ENCODE peak calls at places on chromosomes 13 and 19, in six cellular contexts. Q is hepatocyte; P is effector memory CD4-positive, alpha-beta T cell; V is GM23248; A is adrenal gland; M is brain microvascular endothelial cell. O is an unnamed sample.
A peak's percentile ranks its signal among the peaks of the same experiment; 100 is the strongest.

GRCh38 chr13:98599502-98600328 is 22.8 kb upstream of the STK24 start:
- DNase-seq in V (peak; percentile 29), A (no peak), P (no peak), M (no peak), Q (no peak), O (no peak)

GRCh38 chr19:30227071-30227621 is 145.0 kb upstream of the ZNF536 start:
- DNase-seq in V (no peak), M (no peak), Q (peak; percentile 27), P (no peak), A (peak; percentile 43), O (no peak)

GRCh38 chr19:45768644-45769053 is 403 bp downstream of the SIX5 start:
- DNase-seq in A (peak; percentile 67), P (peak; percentile 27), V (peak; percentile 81), M (peak; percentile 22), Q (peak; percentile 66), O (no peak)

GRCh38 chr13:41040584-41041334 is 20.6 kb upstream of the WBP4 start:
- DNase-seq in Q (no peak), V (no peak), A (no peak), P (no peak), M (no peak), O (no peak)

GRCh38 chr13:52405767-52406494 is at the start of gene THSD1:
- DNase-seq in M (no peak), V (peak; percentile 73), Q (peak; percentile 45), P (no peak), A (peak; percentile 47), O (no peak)

GRCh38 chr13:39417131-39417530 is 185.9 kb downstream of the LHFPL6 start:
- DNase-seq in P (no peak), V (peak; percentile 22), Q (no peak), M (no peak), A (no peak), O (no peak)

GRCh38 chr13:102344410-102344809 is 57.4 kb downstream of the FGF14 start:
- DNase-seq in M (no peak), P (no peak), V (no peak), A (no peak), Q (no peak), O (no peak)

GRCh38 chr13:51873837-51874236 is 12.1 kb downstream of the CCDC70 start:
- DNase-seq in Q (no peak), A (no peak), M (no peak), P (no peak), V (no peak), O (peak; percentile 80)

GRCh38 chr19:54153731-54154326 is 5.7 kb downstream of the LENG1 start:
- DNase-seq in V (peak; percentile 8), M (no peak), P (no peak), A (peak; percentile 34), Q (no peak), O (no peak)

GRCh38 chr19:821228-821975 is at the start of gene PLPPR3:
- DNase-seq in A (no peak), Q (peak; percentile 44), V (no peak), M (no peak), P (no peak), O (no peak)

GRCh38 chr13:41652735-41653361 is 195.5 kb downstream of the RGCC start:
- DNase-seq in P (peak; percentile 25), V (peak; percentile 80), M (no peak), Q (peak; percentile 62), A (peak; percentile 50), O (peak; percentile 59)

GRCh38 chr13:67223024-67223423 is 7.1 kb downstream of the PCDH9 start:
- DNase-seq in V (peak; percentile 32), A (no peak), Q (no peak), M (no peak), P (no peak), O (no peak)

GRCh38 chr13:29582171-29582570 is 13.3 kb downstream of the SLC7A1 start:
- DNase-seq in Q (no peak), V (peak; percentile 38), A (no peak), P (no peak), M (no peak), O (no peak)

GRCh38 chr19:2477732-2478191 is 1.8 kb downstream of the GADD45B start:
- DNase-seq in P (peak; percentile 35), M (no peak), A (no peak), Q (peak; percentile 29), V (peak; percentile 64), O (no peak)

GRCh38 chr19:1846517-1847205 is 1.6 kb downstream of the REXO1 start:
- DNase-seq in M (no peak), V (no peak), P (no peak), Q (no peak), A (no peak), O (no peak)

GRCh38 chr19:2494447-2495129 is 18.7 kb downstream of the GADD45B start:
- DNase-seq in P (peak; percentile 64), M (peak; percentile 78), A (peak; percentile 84), V (peak; percentile 97), Q (peak; percentile 93), O (no peak)

GRCh38 chr19:8610928-8611284 is 391 bp upstream of the ADAMTS10 start:
- DNase-seq in A (no peak), V (no peak), M (no peak), P (no peak), Q (peak; percentile 44), O (no peak)
- H3K4me3 ChIP-seq in A (no peak overlapping the region), V (peak overlapping the region; percentile 76), M (no peak overlapping the region), P (no peak overlapping the region), Q (peak overlapping the region; percentile 55), O (no peak overlapping the region)

GRCh38 chr13:93234459-93234858 is 7.9 kb downstream of the GPC6 start:
- DNase-seq in V (no peak), A (no peak), Q (no peak), P (no peak), M (no peak), O (no peak)

GRCh38 chr13:93233997-93234416 is 7.4 kb downstream of the GPC6 start:
- DNase-seq in V (no peak), M (no peak), A (no peak), P (no peak), Q (peak; percentile 23), O (no peak)

GRCh38 chr13:93230466-93230865 is 3.9 kb downstream of the GPC6 start:
- DNase-seq in Q (peak; percentile 22), M (no peak), V (peak; percentile 89), P (no peak), A (no peak), O (no peak)

GRCh38 chr13:93235258-93236015 is 8.8 kb downstream of the GPC6 start:
- DNase-seq in M (no peak), P (no peak), A (no peak), Q (no peak), V (peak; percentile 89), O (no peak)

DNA sequence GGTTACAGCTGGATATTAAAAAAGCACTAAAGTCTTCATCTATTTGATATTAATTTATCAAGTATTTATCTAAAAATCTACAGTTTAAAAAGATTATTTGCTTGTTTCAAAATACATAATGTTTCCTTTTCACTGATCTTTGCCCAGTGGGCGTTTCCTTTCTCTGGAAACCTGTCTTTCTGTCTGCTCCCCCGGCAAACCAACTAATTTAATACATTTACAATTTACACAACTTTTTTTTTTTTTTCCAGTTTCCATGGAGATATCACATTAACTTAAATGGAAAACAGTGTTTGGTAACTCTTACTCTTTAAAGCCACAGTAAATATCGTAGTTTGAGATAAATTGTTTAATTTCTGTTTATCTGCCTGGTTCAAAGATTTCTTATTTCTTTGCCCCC is 5.3 kb downstream of the GPC6 start:
- DNase-seq in V (no peak), P (no peak), Q (peak; percentile 32), A (no peak), M (no peak), O (no peak)
- H3K4me3 ChIP-seq in V (no peak overlapping the region), P (no peak overlapping the region), Q (no peak overlapping the region), A (no peak overlapping the region), M (no peak overlapping the region), O (no peak overlapping the region)

DNA sequence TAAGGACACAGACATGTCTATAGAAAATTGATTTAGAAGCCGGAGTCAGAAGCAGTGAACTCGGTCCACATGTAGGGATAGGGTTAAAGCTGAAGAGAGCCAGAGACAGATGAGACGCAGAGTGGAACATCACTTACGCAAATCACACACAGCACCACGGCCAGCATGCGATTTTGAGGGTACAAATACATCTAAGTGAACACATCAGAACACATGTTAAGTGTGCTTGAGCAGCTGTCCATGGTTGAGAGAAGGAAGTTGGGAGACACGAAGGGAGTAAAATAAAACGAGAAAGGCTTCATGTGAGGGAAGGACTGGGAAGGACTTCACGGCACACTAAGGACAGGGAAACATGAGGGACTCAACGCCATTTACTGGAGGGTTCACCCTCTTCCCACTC is 25.4 kb upstream of the SIGLEC11 start:
- DNase-seq in A (no peak), V (no peak), M (no peak), P (no peak), Q (no peak), O (no peak)
- H3K4me3 ChIP-seq in A (no peak overlapping the region), V (no peak overlapping the region), M (no peak overlapping the region), P (no peak overlapping the region), Q (no peak overlapping the region), O (no peak overlapping the region)

GRCh38 chr13:23087884-23088283 is 92.9 kb upstream of the SGCG start:
- DNase-seq in M (peak; percentile 4), A (peak; percentile 33), Q (peak; percentile 32), V (peak; percentile 39), P (no peak), O (peak; percentile 25)
- H3K4me3 ChIP-seq in M (no peak overlapping the region), A (no peak overlapping the region), Q (no peak overlapping the region), V (no peak overlapping the region), P (no peak overlapping the region), O (no peak overlapping the region)

DNA sequence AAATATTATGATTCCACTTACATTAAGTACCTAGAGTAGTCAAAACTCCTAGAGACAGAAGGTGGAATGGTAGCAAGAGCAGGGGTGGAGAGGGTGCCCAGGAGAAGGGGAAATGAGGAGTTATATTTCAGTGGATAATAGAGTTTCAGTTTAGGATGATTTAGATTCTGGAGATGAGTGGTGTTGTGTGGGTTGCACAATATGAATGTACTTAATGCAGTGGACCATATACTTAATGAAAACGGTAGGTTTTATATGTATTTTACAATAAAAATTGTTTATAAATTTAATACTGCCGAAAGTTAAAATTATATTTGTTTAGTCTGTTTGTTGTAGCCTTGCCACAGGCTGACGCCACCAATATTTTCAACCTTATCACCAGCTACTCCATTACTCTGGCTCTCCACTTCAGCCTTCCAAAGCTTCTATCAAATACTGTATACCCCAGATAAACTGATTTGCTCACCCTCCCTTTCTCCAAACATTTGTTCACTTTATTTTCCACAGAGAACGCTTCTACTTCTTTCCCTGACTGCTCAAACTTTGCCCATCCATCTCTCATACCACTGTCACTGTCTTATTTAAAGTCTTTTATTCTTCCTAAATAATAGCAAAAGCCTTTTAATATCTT is 1.4 kb upstream of the RBM26 start:
- DNase-seq in M (no peak), A (no peak), Q (no peak), P (no peak), V (no peak), O (no peak)
- H3K4me3 ChIP-seq in M (no peak overlapping the region), A (no peak overlapping the region), Q (peak overlapping the region; percentile 89), P (no peak overlapping the region), V (peak overlapping the region; percentile 91), O (peak overlapping the region; percentile 63)

GRCh38 chr19:5338661-5339469 is 1.7 kb downstream of the PTPRS start:
- DNase-seq in M (no peak), V (no peak), Q (peak; percentile 34), A (no peak), P (no peak), O (no peak)
- H3K4me3 ChIP-seq in M (peak overlapping the region; percentile 65), V (peak overlapping the region; percentile 93), Q (peak overlapping the region; percentile 79), A (no peak overlapping the region), P (no peak overlapping the region), O (peak overlapping the region; percentile 63)

GRCh38 chr19:35114656-35115537 is 726 bp upstream of the FXYD3 start:
- DNase-seq in A (peak; percentile 61), V (peak; percentile 38), Q (peak; percentile 81), P (peak; percentile 43), M (peak; percentile 18), O (peak; percentile 65)
- H3K4me3 ChIP-seq in A (no peak overlapping the region), V (no peak overlapping the region), Q (no peak overlapping the region), P (no peak overlapping the region), M (no peak overlapping the region), O (peak overlapping the region; percentile 33)

O was measured in Jurkat, Clone E6-1.